ENCODE peak calls at places on chromosomes 2 and 18, in eight cellular contexts. S, N, A, X, H, F, L and Z are unnamed samples.
A peak's percentile ranks its signal among the peaks of the same experiment; 100 is the strongest.

GRCh38 chr2:25666218-25666617 is 7.2 kb downstream of the DTNB start:
- DNase-seq in S (no peak), A (no peak), N (no peak), L (no peak), X (no peak), F (no peak), H (no peak), Z (no peak)

GRCh38 chr2:241820625-241821384 is 11.8 kb downstream of the NEU4 start:
- DNase-seq in A (peak; percentile 77), N (no peak), X (no peak), H (no peak), F (no peak), L (no peak), S (no peak), Z (no peak)

GRCh38 chr18:59957957-59958356 is 58.2 kb downstream of the PMAIP1 start:
- DNase-seq in F (peak; percentile 30), H (peak; percentile 90), N (peak; percentile 69), L (no peak), X (no peak), S (peak; percentile 74), A (no peak), Z (peak; percentile 85)

GRCh38 chr2:7825591-7826312 is 856.1 kb upstream of the ID2 start:
- DNase-seq in S (peak; percentile 96), X (no peak), N (no peak), F (peak; percentile 5), L (no peak), H (no peak), A (no peak), Z (no peak)

GRCh38 chr2:239846789-239847676 is 178.1 kb downstream of the NDUFA10 start:
- DNase-seq in X (no peak), S (no peak), A (no peak), F (no peak), N (no peak), L (no peak), H (no peak), Z (no peak)

GRCh38 chr18:49061239-49061905 is 110.6 kb upstream of the SMAD7 start:
- DNase-seq in L (no peak), H (peak; percentile 13), F (no peak), A (no peak), N (no peak), S (no peak), X (no peak), Z (no peak)

GRCh38 chr18:76808561-76808960 is 13.8 kb upstream of the ZNF236 start:
- DNase-seq in N (no peak), X (no peak), H (no peak), S (no peak), A (no peak), L (no peak), F (no peak), Z (no peak)

GRCh38 chr2:241102239-241102803 is at the start of gene MTERF4:
- DNase-seq in N (peak; percentile 92), H (peak; percentile 81), F (peak; percentile 69), L (peak; percentile 84), S (peak; percentile 68), A (peak; percentile 96), X (peak; percentile 84), Z (peak; percentile 84)

GRCh38 chr2:203534486-203535077 is 519 bp downstream of the RAPH1 start:
- DNase-seq in N (no peak), X (peak; percentile 6), L (peak; percentile 15), S (peak; percentile 12), A (peak; percentile 85), F (no peak), H (peak; percentile 33), Z (no peak)

GRCh38 chr2:24423095-24423494 is 62.8 kb upstream of the ITSN2 start:
- DNase-seq in H (no peak), A (no peak), N (no peak), L (no peak), X (no peak), F (no peak), S (no peak), Z (no peak)

GRCh38 chr2:69428981-69429380 is 8.3 kb downstream of the NFU1 start:
- DNase-seq in X (no peak), N (no peak), A (no peak), S (no peak), L (no peak), F (no peak), H (no peak), Z (no peak)

GRCh38 chr2:6877402-6878305 is at the start of gene RSAD2:
- DNase-seq in N (peak; percentile 25), X (peak; percentile 40), L (no peak), A (no peak), S (peak; percentile 60), H (peak; percentile 20), F (peak; percentile 46), Z (peak; percentile 56)

GRCh38 chr18:44569391-44570055 is 111.2 kb upstream of the SETBP1 start:
- DNase-seq in F (no peak), S (no peak), A (no peak), X (no peak), H (no peak), L (no peak), N (no peak), Z (no peak)

GRCh38 chr18:37578886-37579513 is 13.4 kb upstream of the CELF4 start:
- DNase-seq in F (no peak), X (no peak), A (no peak), H (peak; percentile 31), N (no peak), S (peak; percentile 2), L (no peak), Z (peak; percentile 31)

GRCh38 chr18:42086288-42086687 is 131.3 kb downstream of the PIK3C3 start:
- DNase-seq in H (peak; percentile 36), A (no peak), S (peak; percentile 22), F (no peak), X (no peak), L (no peak), N (peak; percentile 48), Z (no peak)

GRCh38 chr2:160583162-160583522 is 89.5 kb upstream of the RBMS1 start:
- DNase-seq in A (no peak), F (no peak), S (peak; percentile 47), X (no peak), H (peak; percentile 29), N (peak; percentile 6), L (no peak), Z (peak; percentile 76)

GRCh38 chr2:176592230-176592629 is 323.0 kb downstream of the MTX2 start:
- DNase-seq in X (no peak), L (no peak), H (no peak), N (no peak), F (no peak), A (no peak), S (no peak), Z (no peak)

GRCh38 chr18:79345981-79346380 is 49.7 kb upstream of the NFATC1 start:
- DNase-seq in S (no peak), N (no peak), A (no peak), X (no peak), L (no peak), F (no peak), H (no peak), Z (no peak)

GRCh38 chr2:204491528-204491927 is 53.7 kb upstream of the PARD3B start:
- DNase-seq in X (no peak), A (no peak), N (peak; percentile 77), F (no peak), H (peak; percentile 83), L (no peak), S (peak; percentile 77), Z (peak; percentile 61)